ENCODE peak calls at places on chromosomes 5 and 9, in four cellular contexts. S is pancreas, N is transverse colon, Y is K562. I is an unnamed sample.
A peak's percentile ranks its signal among the peaks of the same experiment; 100 is the strongest.

GRCh38 chr5:179534431-179534830 is 15.9 kb upstream of the RUFY1 start:
- DNase-seq in S (no peak), N (no peak), Y (no peak), I (no peak)

GRCh38 chr9:22790329-22790728 is 343.7 kb downstream of the DMRTA1 start:
- DNase-seq in S (no peak), N (no peak), Y (no peak), I (no peak)

GRCh38 chr9:131721096-131721495 is 18.8 kb downstream of the RAPGEF1 start:
- DNase-seq in S (no peak), N (no peak), Y (no peak), I (no peak)

GRCh38 chr5:157431544-157432200 is 28.3 kb upstream of the NIPAL4 start:
- DNase-seq in S (no peak), N (peak; percentile 23), Y (no peak), I (peak; percentile 11)

GRCh38 chr9:8143677-8144076 is 344.1 kb upstream of the DMAC1 start:
- DNase-seq in S (no peak), N (no peak), Y (no peak), I (no peak)

GRCh38 chr5:67052034-67052433 is 144.6 kb downstream of the CD180 start:
- DNase-seq in S (no peak), N (no peak), Y (no peak), I (no peak)

GRCh38 chr9:80492221-80492620 is 920.5 kb downstream of the TLE4 start:
- DNase-seq in S (peak; percentile 42), N (no peak), Y (no peak), I (no peak)

GRCh38 chr9:108673386-108673785 is 182.4 kb downstream of the ACTL7B start:
- DNase-seq in S (no peak), N (no peak), Y (no peak), I (no peak)

GRCh38 chr5:108003178-108003577 is 332.4 kb upstream of the EFNA5 start:
- DNase-seq in S (no peak), N (no peak), Y (no peak), I (no peak)

GRCh38 chr5:151079838-151080619 is 805 bp downstream of the TNIP1 start:
- DNase-seq in S (no peak), N (no peak), Y (peak; percentile 36), I (no peak)

GRCh38 chr5:138037907-138038633 is 5.2 kb upstream of the FAM13B start:
- DNase-seq in S (no peak), N (no peak), Y (no peak), I (no peak)

GRCh38 chr5:109316631-109317030 is 93.1 kb downstream of the PJA2 start:
- DNase-seq in S (no peak), N (no peak), Y (no peak), I (no peak)

GRCh38 chr9:35579130-35579529 is 25.9 kb upstream of the TESK1 start:
- DNase-seq in S (no peak), N (no peak), Y (no peak), I (no peak)

GRCh38 chr9:111413996-111414395 is 70.2 kb downstream of the ECPAS start:
- DNase-seq in S (no peak), N (no peak), Y (no peak), I (no peak)

GRCh38 chr9:7205806-7206205 is 448.0 kb downstream of the KDM4C start:
- DNase-seq in S (no peak), N (no peak), Y (no peak), I (no peak)

GRCh38 chr5:151740336-151740942 is 18.0 kb downstream of the ATOX1 start:
- DNase-seq in S (no peak), N (peak; percentile 40), Y (peak; percentile 78), I (no peak)

GRCh38 chr5:132227235-132227484 is 493 bp downstream of the P4HA2 start:
- DNase-seq in S (no peak), N (no peak), Y (no peak), I (no peak)

GRCh38 chr5:118647587-118647986 is 340.8 kb downstream of the DTWD2 start:
- DNase-seq in S (no peak), N (no peak), Y (no peak), I (no peak)

GRCh38 chr9:105443121-105443520 is 4.7 kb upstream of the FSD1L start:
- DNase-seq in S (no peak), N (no peak), Y (no peak), I (no peak)

GRCh38 chr9:112571624-112572341 is 85.2 kb downstream of the KIAA1958 start:
- DNase-seq in S (no peak), N (no peak), Y (no peak), I (no peak)

GRCh38 chr9:112575107-112575506 is 88.5 kb downstream of the KIAA1958 start:
- DNase-seq in S (no peak), N (no peak), Y (no peak), I (no peak)

GRCh38 chr9:112572416-112572815 is 85.8 kb downstream of the KIAA1958 start:
- DNase-seq in S (no peak), N (no peak), Y (no peak), I (no peak)

GRCh38 chr9:112569186-112569585 is 82.6 kb downstream of the KIAA1958 start:
- DNase-seq in S (no peak), N (no peak), Y (no peak), I (no peak)

GRCh38 chr9:112570731-112571167 is 84.1 kb downstream of the KIAA1958 start:
- DNase-seq in S (peak; percentile 60), N (peak; percentile 35), Y (no peak), I (peak; percentile 77)
- H3K27ac ChIP-seq in S (peak overlapping the region; percentile 19), N (no peak overlapping the region), Y (no peak overlapping the region), I (peak overlapping the region; percentile 55)

GRCh38 chr5:54295658-54296276 is 14.6 kb downstream of the ARL15 start:
- DNase-seq in S (no peak), N (no peak), Y (no peak), I (no peak)
- H3K27ac ChIP-seq in S (no peak overlapping the region), N (peak overlapping the region; percentile 66), Y (peak overlapping the region; percentile 8), I (no peak overlapping the region)

GRCh38 chr9:113675475-113675941 is 200.6 kb upstream of the ZNF618 start:
- DNase-seq in S (peak; percentile 53), N (peak; percentile 34), Y (no peak), I (no peak)
- H3K27ac ChIP-seq in S (no peak overlapping the region), N (peak overlapping the region; percentile 30), Y (no peak overlapping the region), I (no peak overlapping the region)

GRCh38 chr5:43034591-43034968 is 5.5 kb downstream of the ANXA2R start:
- DNase-seq in S (no peak), N (no peak), Y (no peak), I (no peak)
- H3K27ac ChIP-seq in S (no peak overlapping the region), N (peak overlapping the region; percentile 29), Y (no peak overlapping the region), I (no peak overlapping the region)

GRCh38 chr5:1485320-1486118 is 38.2 kb downstream of the LPCAT1 start:
- DNase-seq in S (no peak), N (no peak), Y (no peak), I (no peak)

GRCh38 chr5:1487079-1487764 is 36.5 kb downstream of the LPCAT1 start:
- DNase-seq in S (no peak), N (no peak), Y (no peak), I (no peak)

GRCh38 chr5:1483856-1484255 is 38.6 kb upstream of the SLC6A3 start:
- DNase-seq in S (no peak), N (no peak), Y (no peak), I (no peak)

GRCh38 chr5:1484416-1485319 is 39.1 kb downstream of the LPCAT1 start:
- DNase-seq in S (no peak), N (no peak), Y (no peak), I (no peak)

GRCh38 chr5:1486271-1486670 is 37.5 kb downstream of the LPCAT1 start:
- DNase-seq in S (no peak), N (no peak), Y (no peak), I (no peak)
- H3K27ac ChIP-seq in S (no peak overlapping the region), N (no peak overlapping the region), Y (no peak overlapping the region), I (no peak overlapping the region)

GRCh38 chr9:133347515-133347984 is 381 bp downstream of the MED22 start:
- DNase-seq in S (peak; percentile 60), N (peak; percentile 50), Y (no peak), I (no peak)
- H3K27ac ChIP-seq in S (peak overlapping the region; percentile 89), N (peak overlapping the region; percentile 93), Y (peak overlapping the region; percentile 98), I (peak overlapping the region; percentile 87)

GRCh38 chr9:124353166-124353768 is 62.0 kb downstream of the PSMB7 start:
- DNase-seq in S (no peak), N (no peak), Y (no peak), I (no peak)
- H3K27ac ChIP-seq in S (no peak overlapping the region), N (no peak overlapping the region), Y (no peak overlapping the region), I (peak overlapping the region; percentile 1)

GRCh38 chr9:92035146-92035545 is 80.1 kb downstream of the SPTLC1 start:
- DNase-seq in S (no peak), N (no peak), Y (no peak), I (no peak)

GRCh38 chr9:92033991-92034390 is 81.2 kb downstream of the SPTLC1 start:
- DNase-seq in S (no peak), N (no peak), Y (no peak), I (no peak)

GRCh38 chr9:92033307-92033706 is 81.9 kb downstream of the SPTLC1 start:
- DNase-seq in S (no peak), N (no peak), Y (no peak), I (no peak)

GRCh38 chr9:92036411-92036746 is 78.8 kb downstream of the SPTLC1 start:
- DNase-seq in S (no peak), N (no peak), Y (no peak), I (no peak)

DNA sequence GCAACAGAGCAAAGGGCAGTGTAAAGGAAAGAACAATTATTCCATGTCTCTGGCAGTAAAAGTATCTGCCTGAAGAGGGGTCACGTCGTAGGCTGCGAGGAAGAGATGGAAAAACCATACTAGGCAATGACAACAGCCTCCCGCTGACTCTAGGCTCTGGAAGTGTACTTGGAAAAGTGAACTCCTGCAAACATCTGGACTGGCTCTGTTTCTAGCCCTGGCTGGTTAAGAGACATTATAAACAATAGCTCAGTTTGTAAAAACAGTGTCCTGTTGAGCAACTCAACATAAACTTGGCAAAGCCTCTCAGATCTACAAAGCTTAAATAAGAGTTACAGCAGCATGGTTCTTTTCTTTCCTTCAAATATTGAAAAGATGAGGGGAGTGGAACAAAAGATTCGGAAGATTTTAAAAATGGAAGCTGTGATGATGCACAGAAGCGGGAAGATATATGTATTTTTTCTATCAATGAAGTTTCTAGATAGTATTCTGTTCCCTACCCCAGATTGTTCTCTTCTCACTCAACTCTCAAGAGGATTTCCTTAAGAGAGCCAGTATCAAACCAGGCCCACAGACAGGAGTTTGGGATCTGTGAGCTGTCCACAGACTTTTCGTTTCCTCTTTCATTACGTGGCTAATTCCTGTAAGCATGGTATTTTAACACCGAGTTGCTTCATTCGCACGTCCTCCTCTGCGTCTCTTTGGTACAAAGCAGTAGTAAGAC is 79.4 kb downstream of the SPTLC1 start:
- DNase-seq in S (no peak), N (peak; percentile 27), Y (no peak), I (no peak)
- H3K27ac ChIP-seq in S (no peak overlapping the region), N (peak overlapping the region; percentile 80), Y (no peak overlapping the region), I (no peak overlapping the region)

GRCh38 chr9:77856615-77857014 is 175.0 kb downstream of the GNAQ start:
- DNase-seq in S (no peak), N (no peak), Y (no peak), I (no peak)
- H3K27ac ChIP-seq in S (no peak overlapping the region), N (no peak overlapping the region), Y (no peak overlapping the region), I (no peak overlapping the region)